ENCODE peak calls at places on chromosomes 12 and 14, in five cellular contexts. N, A, O, T and B are unnamed samples.

GRCh38 chr14:99137001-99137700 is 134.8 kb downstream of the BCL11B start:
- DNase-seq in T (no peak), A (peak), O (no peak), N (no peak), B (no peak)

GRCh38 chr12:92403210-92404175 is 257.8 kb upstream of the BTG1 start:
- DNase-seq in T (no peak), A (no peak), N (no peak), O (no peak), B (no peak)

GRCh38 chr14:104678901-104679705 is 10.3 kb upstream of the INF2 start:
- DNase-seq in A (no peak), O (no peak), T (no peak), N (no peak), B (no peak)

GRCh38 chr12:124568431-124569374 is 1.3 kb upstream of the NCOR2 start:
- DNase-seq in T (peak), N (peak), O (peak), A (peak), B (peak)

GRCh38 chr14:49287004-49287403 is 299.2 kb downstream of the RPS29 start:
- DNase-seq in T (no peak), N (no peak), O (no peak), A (no peak), B (no peak)

GRCh38 chr12:19440916-19441315 is 1.6 kb downstream of the AEBP2 start:
- DNase-seq in N (no peak), O (no peak), A (no peak), T (peak), B (no peak)

GRCh38 chr14:70981005-70981952 is 74.0 kb downstream of the PCNX1 start:
- DNase-seq in A (no peak), O (no peak), N (no peak), T (peak), B (no peak)

GRCh38 chr14:80390911-80391310 is 179.6 kb upstream of the DIO2 start:
- DNase-seq in N (peak), T (no peak), A (no peak), O (no peak), B (no peak)

GRCh38 chr12:97386133-97386581 is 76.4 kb upstream of the RMST start:
- DNase-seq in N (no peak), A (no peak), O (no peak), T (no peak), B (no peak)

GRCh38 chr12:47856721-47857575 is 37.2 kb upstream of the HDAC7 start:
- DNase-seq in T (no peak), N (no peak), A (no peak), O (no peak), B (no peak)

GRCh38 chr12:100845095-100845494 is 50.5 kb downstream of the ANO4 start:
- DNase-seq in A (no peak), N (peak), T (no peak), O (no peak), B (no peak)

GRCh38 chr12:92574046-92574783 is 128.6 kb upstream of the PLEKHG7 start:
- DNase-seq in A (no peak), O (no peak), T (no peak), N (peak), B (no peak)

GRCh38 chr14:50038398-50039119 is 77.8 kb downstream of the VCPKMT start:
- DNase-seq in T (peak), A (peak), O (peak), N (peak), B (peak)

GRCh38 chr14:23153891-23154796 is 29.3 kb downstream of the SLC7A8 start:
- DNase-seq in T (peak), N (peak), O (peak), A (peak), B (no peak)

GRCh38 chr12:57235012-57235727 is 5.7 kb downstream of the SHMT2 start:
- DNase-seq in N (no peak), O (no peak), A (peak), T (peak), B (no peak)

GRCh38 chr12:109459247-109459646 is 17.9 kb downstream of the KCTD10 start:
- DNase-seq in N (no peak), O (no peak), T (peak), A (no peak), B (no peak)

GRCh38 chr12:109461049-109461845 is 15.9 kb downstream of the KCTD10 start:
- DNase-seq in O (no peak), N (no peak), T (peak), A (no peak), B (peak)

GRCh38 chr12:109461846-109462766 is 15.0 kb downstream of the KCTD10 start:
- DNase-seq in O (peak), A (peak), N (peak), T (peak), B (no peak)

GRCh38 chr12:109458771-109459208 is 18.3 kb downstream of the KCTD10 start:
- DNase-seq in N (no peak), A (no peak), O (no peak), T (peak), B (no peak)

DNA sequence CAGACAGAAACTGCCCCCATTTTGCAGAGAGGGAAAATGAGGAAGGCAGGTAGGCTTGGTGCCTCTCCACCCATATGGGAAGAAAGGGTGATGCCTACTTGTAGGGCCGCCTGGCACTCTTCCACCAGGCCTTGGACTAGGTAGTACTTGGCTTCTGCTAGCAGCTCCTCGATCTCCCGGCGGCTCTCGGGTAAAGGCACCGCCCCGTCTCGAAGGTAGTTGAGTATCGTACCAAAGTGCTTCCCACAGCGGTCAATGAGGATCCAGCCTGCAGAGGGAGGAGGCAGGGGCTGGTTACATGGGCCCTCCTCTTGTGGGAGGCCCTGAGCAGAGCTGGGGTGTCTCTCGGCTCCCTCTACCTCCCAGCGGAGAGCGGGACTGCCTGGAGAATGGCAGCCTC is 16.6 kb downstream of the KCTD10 start:
- DNase-seq in O (no peak), N (no peak), A (no peak), T (no peak), B (no peak)
- TF ChIP-seq CTCF in O (no peak), N (no peak), A (no peak), T (no peak), B (no peak)

GRCh38 chr14:96098999-96099335 is 59.8 kb downstream of the C14orf132 start:
- DNase-seq in N (no peak), O (no peak), T (no peak), A (peak), B (no peak)
- TF ChIP-seq CTCF in N (no peak), O (no peak), T (no peak), A (no peak), B (no peak)

GRCh38 chr12:49295087-49296001 is at the start of gene PRPH:
- DNase-seq in A (no peak), T (no peak), N (no peak), O (no peak), B (no peak)
- TF ChIP-seq CTCF in A (no peak), T (no peak), N (no peak), O (no peak), B (no peak)

DNA sequence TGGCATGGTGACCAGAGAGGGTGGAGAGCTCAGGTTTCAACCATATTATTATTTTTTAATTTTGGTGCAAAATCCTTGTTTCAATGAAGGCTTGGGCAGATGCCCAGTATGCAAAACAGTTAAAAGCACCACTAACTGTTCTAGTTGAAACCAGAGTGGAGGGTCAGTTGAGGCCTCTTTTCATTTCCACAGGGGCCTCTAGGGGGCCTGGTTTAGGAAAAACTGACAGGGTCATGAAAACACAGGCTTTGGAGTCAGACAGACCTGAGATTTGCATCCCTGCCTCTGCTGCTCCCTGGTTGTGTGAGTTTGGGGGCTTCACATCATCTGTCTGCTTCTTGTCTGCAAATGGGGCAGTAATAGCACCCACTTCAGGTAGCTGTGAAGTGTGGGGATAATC is 3.3 kb upstream of the RPH3A start:
- DNase-seq in O (no peak), N (no peak), A (no peak), T (no peak), B (no peak)
- TF ChIP-seq CTCF in O (no peak), N (no peak), A (no peak), T (no peak), B (no peak)

GRCh38 chr12:2691340-2692111 is 103.2 kb upstream of the FKBP4 start:
- DNase-seq in O (no peak), N (no peak), A (no peak), T (no peak), B (no peak)

GRCh38 chr12:2692156-2692555 is 102.6 kb upstream of the FKBP4 start:
- DNase-seq in O (no peak), T (no peak), A (no peak), N (no peak), B (no peak)

GRCh38 chr12:2691001-2691339 is 103.8 kb upstream of the FKBP4 start:
- DNase-seq in O (no peak), A (no peak), N (no peak), T (peak), B (no peak)

GRCh38 chr12:2693980-2694379 is 100.8 kb upstream of the FKBP4 start:
- DNase-seq in T (no peak), O (no peak), N (no peak), A (no peak), B (no peak)

DNA sequence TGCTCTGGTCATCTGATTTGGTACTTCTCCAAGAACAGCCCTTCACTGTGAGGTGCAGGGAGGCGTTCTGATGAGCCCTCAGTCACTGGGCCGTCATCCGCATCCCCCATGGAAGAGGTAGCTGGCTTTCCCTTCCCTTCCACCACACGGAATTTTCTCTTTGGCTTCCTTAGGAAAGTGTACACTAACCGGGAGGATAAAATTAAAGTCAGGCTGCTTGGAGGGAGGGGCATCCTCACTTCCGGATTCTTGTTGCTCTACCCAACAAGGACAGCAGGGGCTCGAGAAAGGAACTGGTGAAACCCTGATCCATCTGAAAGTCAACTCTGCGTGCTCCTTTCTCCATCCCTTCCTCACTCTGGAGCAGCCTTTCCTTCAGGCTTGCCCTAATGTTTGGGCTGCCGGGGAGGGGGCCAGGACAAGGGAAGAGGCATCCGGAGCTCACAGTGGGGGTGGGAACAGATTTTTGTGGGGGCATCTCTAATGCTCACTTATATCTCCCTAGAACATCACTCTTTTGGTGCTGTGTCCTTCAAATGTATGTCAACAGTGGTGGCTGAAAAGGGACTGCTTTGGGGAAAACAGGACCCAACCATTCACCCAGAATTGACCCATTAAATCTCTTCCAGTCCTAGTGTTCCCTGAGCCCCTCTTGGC is 101.4 kb upstream of the FKBP4 start:
- DNase-seq in N (no peak), T (no peak), A (no peak), O (no peak), B (no peak)
- TF ChIP-seq CTCF in N (no peak), T (no peak), A (no peak), O (no peak), B (peak)

DNA sequence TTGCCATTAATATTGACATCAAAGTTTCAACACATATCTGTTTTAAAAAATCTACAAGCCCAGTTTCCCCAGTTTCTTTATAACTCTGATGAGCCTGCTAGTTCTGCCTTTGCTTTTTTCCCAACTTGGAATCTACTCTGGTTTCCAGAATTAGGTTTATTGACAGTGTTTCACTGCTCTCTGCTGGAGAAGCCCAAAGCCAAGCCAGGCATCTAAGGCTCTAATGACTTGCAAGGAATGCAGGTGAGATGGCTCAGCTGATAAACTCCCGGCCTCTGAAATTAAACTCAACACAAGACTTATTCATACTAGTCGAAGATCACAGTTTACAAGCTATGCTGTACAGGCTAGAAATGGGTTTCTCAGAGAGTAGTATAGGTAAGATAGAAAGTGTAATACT is 54.3 kb downstream of the HMGA2 start:
- DNase-seq in T (peak), O (no peak), N (peak), A (no peak), B (no peak)
- TF ChIP-seq CTCF in T (peak), O (peak), N (peak), A (no peak), B (no peak)

DNA sequence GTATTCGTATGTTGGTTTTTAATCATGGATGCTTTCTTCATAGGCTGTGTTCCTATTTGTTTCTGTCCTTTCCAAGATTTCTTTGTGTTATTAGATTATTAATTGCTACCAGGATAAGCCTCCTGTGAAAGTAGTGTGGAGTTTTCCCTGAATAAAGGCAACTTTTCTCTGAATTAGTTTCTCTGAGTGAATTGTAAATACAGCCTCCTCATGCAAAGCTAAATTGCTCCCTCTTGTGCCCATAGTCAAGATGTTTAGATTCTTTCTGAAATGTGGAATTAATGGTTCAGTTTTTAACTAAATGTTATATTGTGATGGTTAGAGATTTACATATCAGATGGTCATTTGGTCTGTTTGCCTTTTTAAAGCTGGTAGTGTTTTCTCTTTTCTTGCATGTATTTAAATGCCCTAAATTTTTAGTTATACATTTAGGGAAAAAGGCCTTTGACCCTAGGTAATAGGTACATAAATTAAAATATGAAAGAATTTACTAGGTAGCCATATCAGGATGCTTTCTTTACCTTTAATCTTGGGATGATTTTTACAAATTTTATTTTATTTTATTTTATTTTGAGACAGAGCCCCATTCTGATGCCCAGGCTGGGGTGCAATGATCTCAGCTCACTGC is 8.9 kb downstream of the APAF1 start:
- DNase-seq in A (no peak), T (peak), N (peak), O (peak), B (no peak)
- TF ChIP-seq CTCF in A (peak), T (peak), N (peak), O (peak), B (peak)

GRCh38 chr12:120834489-120835303 is 69.5 kb downstream of the SPPL3 start:
- DNase-seq in T (no peak), O (no peak), N (no peak), A (no peak), B (no peak)

GRCh38 chr12:120832712-120833111 is 71.4 kb downstream of the SPPL3 start:
- DNase-seq in A (no peak), N (no peak), O (no peak), T (no peak), B (no peak)

GRCh38 chr12:120835304-120835612 is 68.9 kb downstream of the SPPL3 start:
- DNase-seq in T (no peak), O (no peak), A (no peak), N (no peak), B (no peak)

GRCh38 chr12:120835657-120836056 is 68.5 kb downstream of the SPPL3 start:
- DNase-seq in O (no peak), N (no peak), T (no peak), A (no peak), B (no peak)

GRCh38 chr12:120833849-120834248 is 70.3 kb downstream of the SPPL3 start:
- DNase-seq in A (no peak), N (no peak), O (no peak), T (no peak), B (no peak)
- TF ChIP-seq CTCF in A (no peak), N (no peak), O (no peak), T (no peak), B (no peak)